ENCODE peak calls at places on chromosomes 16 and 17, in five cellular contexts. K, V, T, D and H are unnamed samples.

GRCh38 chr17:14471052-14471451 is 170.2 kb downstream of the HS3ST3B1 start:
- DNase-seq in T (no peak), V (no peak), D (peak; percentile 45), K (no peak), H (no peak)

GRCh38 chr17:29549169-29549935 is 17.5 kb downstream of the ABHD15 start:
- DNase-seq in D (no peak), T (no peak), K (no peak), V (peak; percentile 51), H (peak; percentile 60)

GRCh38 chr17:65278050-65278819 is 141.1 kb downstream of the RGS9 start:
- DNase-seq in D (no peak), T (peak; percentile 41), K (peak; percentile 31), V (peak; percentile 73), H (peak; percentile 56)

GRCh38 chr17:68381076-68381900 is 76.0 kb downstream of the WIPI1 start:
- DNase-seq in K (no peak), V (peak; percentile 83), D (peak; percentile 97), T (no peak), H (peak; percentile 73)

GRCh38 chr17:37131670-37132620 is 183.2 kb downstream of the AATF start:
- DNase-seq in K (no peak), V (no peak), D (no peak), T (no peak), H (no peak)

GRCh38 chr17:44908761-44909326 is 6.5 kb downstream of the GFAP start:
- DNase-seq in D (no peak), T (no peak), K (no peak), V (no peak), H (no peak)

GRCh38 chr17:80847506-80848230 is 144.0 kb upstream of the CHMP6 start:
- DNase-seq in K (no peak), V (no peak), T (no peak), D (no peak), H (no peak)

GRCh38 chr17:79991924-79992656 is 43.6 kb downstream of the TBC1D16 start:
- DNase-seq in T (no peak), V (no peak), D (no peak), K (peak; percentile 58), H (no peak)

GRCh38 chr17:30812218-30813177 is 12.0 kb downstream of the CRLF3 start:
- DNase-seq in T (no peak), D (no peak), K (no peak), V (peak; percentile 31), H (peak; percentile 28)

GRCh38 chr16:62068747-62069146 is 32.5 kb upstream of the CDH8 start:
- DNase-seq in K (no peak), D (no peak), V (no peak), T (no peak), H (no peak)
- TF ChIP-seq CTCF in K (no peak), D (no peak), V (peak; percentile 16), T (peak; percentile 23), H (peak; percentile 4)

DNA sequence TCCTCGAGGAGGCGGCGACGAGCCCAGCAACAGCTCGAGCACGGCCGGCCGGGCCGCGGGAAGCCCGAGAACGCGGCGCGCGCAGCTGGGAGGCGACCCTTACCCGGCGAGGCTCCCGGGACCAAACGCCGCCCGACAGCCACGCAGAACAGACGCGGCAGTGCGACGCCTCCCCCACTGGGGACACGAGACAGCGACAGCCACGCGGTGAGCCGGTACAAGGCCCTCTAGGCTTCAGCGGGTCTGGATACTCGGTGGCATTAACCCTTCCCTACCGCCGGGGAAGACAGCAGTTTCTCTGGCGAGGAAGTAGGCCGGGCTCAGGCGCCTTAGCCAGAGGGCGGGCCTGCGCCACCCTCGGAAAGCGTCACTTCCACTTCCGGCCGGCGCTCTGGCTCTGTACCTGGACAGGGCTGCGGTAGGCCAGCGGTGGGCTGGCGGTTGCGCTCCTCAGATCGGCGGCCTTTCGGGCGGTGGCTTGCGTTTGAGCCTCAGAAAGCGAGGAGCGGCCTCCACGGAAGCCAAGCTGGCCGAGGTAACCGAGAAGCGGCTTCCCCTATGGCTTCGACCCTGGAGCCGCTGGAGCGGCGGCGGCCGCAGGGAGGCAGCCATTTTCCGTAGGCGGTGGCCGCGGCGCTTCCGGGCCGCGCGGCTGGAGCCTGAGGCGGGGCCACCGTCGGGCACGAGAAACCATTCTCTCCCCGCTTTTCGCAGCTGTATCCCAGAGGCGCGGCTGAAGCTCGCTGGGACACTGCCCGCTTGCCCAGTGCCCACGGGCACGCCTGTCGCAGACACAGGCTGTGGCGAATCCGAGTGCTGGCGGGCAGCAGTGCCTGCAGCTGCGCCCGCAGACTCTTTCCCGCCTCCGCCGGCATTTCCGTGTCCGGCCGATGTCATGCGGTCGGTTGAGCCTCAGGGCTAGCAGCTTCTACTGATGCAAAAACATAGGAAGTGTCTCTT is at the start of the genes TIGD7 and ZNF75A:
- DNase-seq in T (peak; percentile 61), K (peak; percentile 93), V (peak; percentile 93), D (peak; percentile 62), H (peak; percentile 49)
- TF ChIP-seq CTCF in T (peak; percentile 6), K (peak; percentile 45), V (no peak), D (no peak), H (peak; percentile 5)

GRCh38 chr16:2985457-2985856 is 5.2 kb upstream of the PKMYT1 start:
- DNase-seq in T (no peak), K (peak; percentile 67), V (no peak), D (no peak), H (no peak)

GRCh38 chr16:2987854-2988253 is 7.6 kb upstream of the PKMYT1 start:
- DNase-seq in T (no peak), D (no peak), K (no peak), V (no peak), H (no peak)

GRCh38 chr16:2987286-2987685 is 7.0 kb upstream of the PKMYT1 start:
- DNase-seq in V (no peak), K (no peak), T (no peak), D (no peak), H (no peak)

GRCh38 chr16:2985893-2986355 is 5.7 kb upstream of the PKMYT1 start:
- DNase-seq in K (peak; percentile 77), D (no peak), T (no peak), V (no peak), H (no peak)

DNA sequence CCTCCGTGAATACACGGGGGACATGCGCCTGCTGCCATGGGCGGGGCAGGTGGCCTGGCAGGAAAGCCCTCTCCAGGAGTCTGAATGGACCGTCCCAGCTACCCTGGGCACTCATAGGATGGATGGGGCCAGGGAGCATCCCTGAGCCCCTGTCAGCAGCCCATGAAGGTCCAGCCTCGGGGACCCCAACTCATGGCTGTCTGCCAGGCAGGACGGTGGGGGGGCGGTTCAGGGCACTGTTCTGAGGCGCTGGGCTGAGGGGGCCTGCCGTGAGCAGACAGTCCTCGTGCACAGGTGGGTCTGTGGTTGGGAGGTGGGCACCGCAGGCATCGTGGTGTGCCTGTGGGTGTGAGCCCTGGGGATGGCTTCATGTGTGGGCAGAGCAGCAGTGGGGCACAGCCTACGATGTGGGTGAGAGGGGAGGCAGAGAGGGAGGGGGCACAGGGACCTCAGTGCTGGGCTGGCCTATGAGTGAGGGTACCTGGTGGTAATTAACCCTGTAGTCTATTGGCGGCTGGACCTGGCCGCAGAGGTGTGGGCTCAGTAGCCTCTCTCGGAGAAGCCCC is 6.5 kb upstream of the PKMYT1 start:
- DNase-seq in D (no peak), V (no peak), K (no peak), T (no peak), H (no peak)
- TF ChIP-seq CTCF in D (no peak), V (no peak), K (no peak), T (no peak), H (no peak)

GRCh38 chr17:3965123-3965800 is 1.0 kb upstream of the ATP2A3 start:
- DNase-seq in D (no peak), T (no peak), K (peak; percentile 65), V (peak; percentile 38), H (no peak)
- TF ChIP-seq CTCF in D (no peak), T (no peak), K (no peak), V (no peak), H (no peak)

GRCh38 chr16:66548068-66548467 is 1.9 kb downstream of the TK2 start:
- DNase-seq in T (no peak), D (no peak), V (no peak), K (no peak), H (no peak)

GRCh38 chr16:66547101-66547989 is 2.6 kb downstream of the TK2 start:
- DNase-seq in K (no peak), V (no peak), D (no peak), T (no peak), H (no peak)

GRCh38 chr16:66551362-66551761 is 1.0 kb upstream of the CKLF start:
- DNase-seq in K (no peak), T (no peak), V (no peak), D (no peak), H (no peak)

GRCh38 chr16:66548868-66549267 is 1.1 kb downstream of the TK2 start:
- DNase-seq in K (no peak), V (no peak), D (no peak), T (no peak), H (no peak)

DNA sequence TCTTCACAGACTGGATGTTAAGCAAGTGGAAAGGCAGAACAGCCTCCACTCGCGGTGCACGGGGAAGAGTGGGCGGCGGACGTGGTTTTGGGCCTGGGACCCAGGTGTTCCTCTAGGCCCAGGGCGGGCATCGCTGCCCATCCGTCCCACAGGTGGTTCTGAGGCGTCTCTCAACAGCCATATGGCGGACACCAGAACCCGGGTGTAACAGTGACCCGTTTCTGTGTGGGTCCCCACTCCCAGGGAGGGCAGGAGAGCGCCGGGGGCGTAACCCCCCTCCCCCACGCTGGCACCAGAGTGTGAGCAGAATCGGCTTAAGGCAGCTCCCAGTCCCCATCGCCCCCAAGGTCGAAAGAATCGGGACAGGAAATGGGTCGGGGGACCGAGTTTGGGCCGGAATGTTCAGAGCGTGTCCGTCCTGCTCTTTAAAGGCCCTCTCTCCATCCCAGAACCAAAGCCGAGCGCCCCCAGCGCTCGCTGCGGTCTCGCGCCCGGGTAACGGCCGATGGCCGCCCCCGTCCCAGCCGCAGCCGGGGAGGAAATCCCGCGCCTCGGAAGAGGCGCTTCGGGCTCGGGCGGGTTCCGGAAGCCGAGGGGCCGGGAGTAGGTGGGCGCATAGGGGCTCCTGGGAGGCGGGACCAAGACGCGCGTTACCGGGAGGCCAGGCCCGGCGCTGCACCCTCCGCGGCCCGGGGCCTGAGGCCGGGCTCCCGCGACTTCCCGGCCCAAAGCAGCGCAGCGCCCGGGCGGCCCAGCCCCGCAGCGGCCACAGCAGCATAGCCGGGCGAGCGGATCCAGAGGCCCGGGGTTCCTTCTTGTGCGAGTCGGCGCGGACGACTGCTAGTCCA is at the start of gene TK2:
- DNase-seq in K (peak; percentile 79), V (peak; percentile 83), T (peak; percentile 46), D (no peak), H (no peak)
- TF ChIP-seq CTCF in K (no peak), V (no peak), T (peak; percentile 29), D (peak; percentile 27), H (no peak)

DNA sequence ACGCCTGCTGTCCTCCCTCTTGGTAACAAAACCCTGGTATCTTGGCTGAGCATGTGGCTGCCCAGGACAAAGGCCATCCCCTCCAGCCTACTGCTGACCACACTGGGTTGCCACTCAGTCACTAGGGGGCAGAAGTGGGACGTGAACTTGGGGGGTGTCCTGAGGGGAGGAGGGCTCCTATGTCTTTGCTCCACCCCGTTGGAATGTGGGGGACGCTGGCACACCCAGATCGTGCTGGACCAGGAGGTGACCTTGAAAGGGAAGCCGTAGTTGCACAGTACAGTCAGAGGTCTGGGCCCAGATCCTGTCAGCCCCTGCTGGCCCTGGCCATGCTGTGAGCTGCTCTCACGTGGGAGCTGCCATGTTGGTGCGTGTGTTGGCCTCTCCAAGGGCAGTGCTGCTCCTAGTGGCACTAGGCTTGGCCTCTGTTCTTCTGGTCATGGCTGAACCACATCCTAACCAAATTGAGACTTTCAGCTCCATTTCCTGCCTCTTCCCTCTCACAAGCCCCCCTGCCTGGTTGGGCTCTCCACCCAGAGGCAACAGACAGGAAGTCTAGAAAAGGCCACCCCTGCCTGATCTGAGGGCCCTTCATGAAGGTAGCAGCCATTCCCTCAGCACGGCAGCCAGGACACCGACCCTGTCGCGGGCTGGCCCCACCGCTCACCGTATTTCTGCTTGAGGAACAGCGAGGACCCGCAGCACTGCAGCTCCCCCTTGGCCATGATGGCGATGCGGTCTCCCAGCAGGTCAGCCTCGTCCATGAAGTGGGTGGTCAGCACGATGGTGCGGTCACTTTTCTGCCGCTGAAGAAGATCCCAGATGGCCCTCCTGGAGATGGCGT is 29.0 kb upstream of the RNPS1 start:
- DNase-seq in T (no peak), K (peak; percentile 45), D (no peak), V (peak; percentile 40), H (no peak)
- TF ChIP-seq CTCF in T (peak; percentile 26), K (peak; percentile 18), D (peak; percentile 53), V (peak; percentile 61), H (peak; percentile 29)

GRCh38 chr17:8402921-8403536 is 5.4 kb upstream of the RNF222 start:
- DNase-seq in K (no peak), D (no peak), V (no peak), T (no peak), H (no peak)
- TF ChIP-seq CTCF in K (no peak), D (no peak), V (no peak), T (no peak), H (no peak)